ENCODE peak calls at places on chromosomes 4 and X, in five cellular contexts. S, R, J, T and O are unnamed samples.

GRCh38 chr4:3301450-3302163 is 8.8 kb downstream of the RGS12 start:
- DNase-seq in R (no peak), J (no peak), T (no peak), S (peak; percentile 23), O (no peak)

GRCh38 chr4:185562531-185562930 is 27.2 kb upstream of the PDLIM3 start:
- DNase-seq in S (no peak), J (no peak), R (no peak), T (no peak), O (no peak)

GRCh38 chrX:47182106-47182700 is 11.4 kb upstream of the UBA1 start:
- DNase-seq in J (no peak), R (no peak), T (no peak), S (no peak), O (no peak)

GRCh38 chr4:38034986-38035882 is 75.0 kb downstream of the PTTG2 start:
- DNase-seq in T (no peak), J (peak; percentile 29), R (peak; percentile 67), S (no peak), O (peak; percentile 53)

GRCh38 chrX:119398974-119399771 is at the start of gene SLC25A43:
- DNase-seq in S (peak; percentile 8), J (peak; percentile 65), R (peak; percentile 42), T (no peak), O (no peak)

GRCh38 chr4:158374318-158374717 is 147.4 kb upstream of the RXFP1 start:
- DNase-seq in T (no peak), J (no peak), R (no peak), S (no peak), O (no peak)

GRCh38 chr4:17762705-17763104 is 18.7 kb downstream of the FAM184B start:
- DNase-seq in T (no peak), J (no peak), R (peak; percentile 23), S (no peak), O (peak; percentile 16)

GRCh38 chr4:39353478-39354177 is 12.5 kb downstream of the RFC1 start:
- DNase-seq in J (peak; percentile 34), T (no peak), S (no peak), R (peak; percentile 42), O (peak; percentile 66)

GRCh38 chr4:89755210-89755609 is 81.8 kb downstream of the SNCA start:
- DNase-seq in T (no peak), R (no peak), S (no peak), J (no peak), O (peak; percentile 42)

GRCh38 chr4:79237836-79238235 is 88.0 kb downstream of the NAA11 start:
- DNase-seq in S (no peak), R (no peak), J (no peak), T (no peak), O (no peak)

GRCh38 chr4:7333801-7334421 is 100.8 kb downstream of the PSAPL1 start:
- DNase-seq in R (no peak), S (no peak), J (no peak), T (no peak), O (no peak)

GRCh38 chr4:13476915-13477314 is 7.2 kb downstream of the RAB28 start:
- DNase-seq in S (no peak), J (no peak), T (no peak), R (peak; percentile 71), O (peak; percentile 6)

GRCh38 chr4:76211769-76212168 is 1.9 kb downstream of the SCARB2 start:
- DNase-seq in T (no peak), S (no peak), J (no peak), R (no peak), O (no peak)

GRCh38 chr4:968221-968620 is 5.1 kb downstream of the DGKQ start:
- DNase-seq in J (no peak), T (no peak), R (no peak), S (no peak), O (no peak)

GRCh38 chr4:163493643-163494359 is 689 bp upstream of the TMA16 start:
- DNase-seq in J (no peak), S (no peak), R (no peak), T (no peak), O (no peak)

GRCh38 chr4:113125418-113125817 is 76.0 kb downstream of the ANK2 start:
- DNase-seq in T (no peak), J (no peak), S (no peak), R (no peak), O (no peak)

GRCh38 chr4:85968945-85969830 is 390.7 kb downstream of the MAPK10 start:
- DNase-seq in R (peak; percentile 63), S (no peak), T (no peak), J (no peak), O (peak; percentile 73)

GRCh38 chrX:40933132-40934078 is 151.8 kb upstream of the USP9X start:
- DNase-seq in R (peak; percentile 70), S (peak; percentile 11), T (no peak), J (no peak), O (peak; percentile 70)

GRCh38 chr4:26496207-26496783 is 6.0 kb upstream of the CCKAR start:
- DNase-seq in J (no peak), T (no peak), S (no peak), R (no peak), O (peak; percentile 52)

GRCh38 chr4:80990851-80991250 is 39.7 kb upstream of the BMP3 start:
- DNase-seq in J (no peak), S (no peak), T (no peak), R (no peak), O (no peak)

GRCh38 chrX:12360991-12361598 is 222.8 kb downstream of the FRMPD4 start:
- DNase-seq in R (peak; percentile 34), S (no peak), J (no peak), T (no peak), O (peak; percentile 59)